ENCODE peak calls at places on chromosomes 13 and 19, in five cellular contexts. T is lung; Q is stimulated activated CD4-positive, alpha-beta T cell treated with anti-CD3 and anti-CD28 coated beads, Interleukin-15, amount 100 ng/mL, for 1 hour; Z is activated CD4-positive, alpha-beta T cell treated with anti-CD3 and anti-CD28 coated beads, Interleukin-2, amount 50 U/mL, for 4 hours; A is SHP77. Y is an unnamed sample.

GRCh38 chr13:75995966-75996365 is 359.8 kb downstream of the LMO7 start:
- DNase-seq in T (no peak), Q (no peak), Z (no peak), A (no peak), Y (no peak)

GRCh38 chr13:51523082-51523518 is 61.2 kb upstream of the WDFY2 start:
- DNase-seq in T (peak), Q (no peak), Z (no peak), A (no peak), Y (peak)

GRCh38 chr19:19543640-19544039 is 5.6 kb downstream of the CILP2 start:
- DNase-seq in T (no peak), Q (no peak), Z (no peak), A (no peak), Y (no peak)

GRCh38 chr13:48235100-48235813 is 2.3 kb downstream of the ITM2B start:
- DNase-seq in T (no peak), Q (no peak), Z (no peak), A (no peak), Y (no peak)

GRCh38 chr19:11551603-11552235 is 7.3 kb downstream of the ELOF1 start:
- DNase-seq in T (no peak), Q (no peak), Z (no peak), A (no peak), Y (no peak)

GRCh38 chr13:23697772-23698313 is 127.6 kb downstream of the TNFRSF19 start:
- DNase-seq in T (no peak), Q (no peak), Z (no peak), A (no peak), Y (no peak)

GRCh38 chr13:113074401-113074800 is 31.2 kb upstream of the F7 start:
- DNase-seq in T (no peak), Q (no peak), Z (no peak), A (no peak), Y (no peak)

GRCh38 chr13:49062297-49062896 is 86.7 kb downstream of the FNDC3A start:
- DNase-seq in T (no peak), Q (no peak), Z (no peak), A (no peak), Y (no peak)

GRCh38 chr13:110138009-110138699 is 168.8 kb downstream of the COL4A1 start:
- DNase-seq in T (peak), Q (peak), Z (peak), A (peak), Y (peak)

GRCh38 chr13:34246511-34246910 is 428.6 kb downstream of the RFC3 start:
- DNase-seq in T (no peak), Q (no peak), Z (no peak), A (no peak), Y (no peak)

GRCh38 chr13:50161052-50161451 is 145.8 kb downstream of the KCNRG start:
- DNase-seq in T (no peak), Q (no peak), Z (no peak), A (no peak), Y (no peak)